ENCODE peak calls at places on chromosome 12, in four cellular contexts. D, J, W and L are unnamed samples.

GRCh38 chr12:52720487-52720886 is 17.2 kb upstream of the KRT77 start:
- DNase-seq in D (no peak), J (no peak), W (peak; percentile 1), L (no peak)

GRCh38 chr12:132578118-132578517 is 32.3 kb downstream of the LRCOL1 start:
- DNase-seq in D (no peak), J (no peak), W (no peak), L (no peak)

GRCh38 chr12:87960557-87960956 is 68.6 kb downstream of the C12orf50 start:
- DNase-seq in D (no peak), J (no peak), W (no peak), L (no peak)

GRCh38 chr12:76878045-76878898 is 547 bp downstream of the CSRP2 start:
- DNase-seq in D (peak; percentile 22), J (peak; percentile 48), W (peak; percentile 44), L (peak; percentile 13)

GRCh38 chr12:42854208-42854607 is 264.7 kb upstream of the PRICKLE1 start:
- DNase-seq in D (no peak), J (no peak), W (peak; percentile 74), L (no peak)

GRCh38 chr12:105343836-105344235 is 13.3 kb downstream of the C12orf75 start:
- DNase-seq in D (no peak), J (no peak), W (no peak), L (no peak)

GRCh38 chr12:102673606-102674005 is 193.2 kb upstream of the IGF1 start:
- DNase-seq in D (no peak), J (no peak), W (no peak), L (no peak)

GRCh38 chr12:106854723-106855122 is 80.2 kb downstream of the RIC8B start:
- DNase-seq in D (no peak), J (no peak), W (no peak), L (no peak)

GRCh38 chr12:107320031-107320928 is 226.9 kb upstream of the CRY1 start:
- DNase-seq in D (no peak), J (peak; percentile 67), W (peak; percentile 76), L (no peak)

GRCh38 chr12:52807544-52808470 is 6.1 kb downstream of the KRT4 start:
- DNase-seq in D (no peak), J (no peak), W (no peak), L (no peak)

GRCh38 chr12:52798671-52799497 is 3.0 kb upstream of the KRT3 start:
- DNase-seq in D (no peak), J (no peak), W (peak; percentile 63), L (no peak)

DNA sequence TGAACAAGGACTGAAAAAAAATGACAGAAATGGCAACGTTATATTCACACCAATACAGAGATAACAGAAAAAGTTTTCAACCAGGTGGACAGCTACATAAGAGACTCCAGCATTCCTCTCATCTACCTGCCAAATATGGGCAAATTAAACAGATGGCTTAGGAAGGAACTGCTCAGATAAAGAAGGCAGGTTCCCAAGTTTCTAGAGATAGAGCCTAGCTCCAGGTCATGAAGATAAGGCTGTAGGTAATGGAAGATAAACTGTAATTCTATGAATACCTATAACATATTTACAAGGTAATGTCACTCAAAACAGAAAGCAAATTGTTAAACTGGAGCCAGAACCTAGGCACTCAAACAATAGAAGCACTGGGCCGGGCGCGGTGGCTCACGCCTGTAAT is 42.5 kb downstream of the GIT2 start:
- DNase-seq in D (no peak), J (no peak), W (no peak), L (no peak)
- H3K4me1 ChIP-seq in D (peaks cover 8% of the 10 kb centered on the region), J (peaks cover 13% of the 10 kb centered on the region), W (peaks cover 40% of the 10 kb centered on the region), L (peaks cover 21% of the 10 kb centered on the region)

GRCh38 chr12:24049101-24049500 is 99.6 kb upstream of the SOX5 start:
- DNase-seq in D (no peak), J (no peak), W (no peak), L (no peak)

GRCh38 chr12:24048446-24048845 is 99.0 kb upstream of the SOX5 start:
- DNase-seq in D (no peak), J (no peak), W (no peak), L (no peak)

GRCh38 chr12:24045816-24046257 is 96.4 kb upstream of the SOX5 start:
- DNase-seq in D (no peak), J (no peak), W (peak; percentile 92), L (no peak)

GRCh38 chr12:24044973-24045703 is 95.7 kb upstream of the SOX5 start:
- DNase-seq in D (no peak), J (no peak), W (no peak), L (no peak)

GRCh38 chr12:24047345-24047744 is 97.9 kb upstream of the SOX5 start:
- DNase-seq in D (no peak), J (no peak), W (no peak), L (no peak)
- H3K4me1 ChIP-seq in D (no peaks in the 10 kb centered on the region), J (no peaks in the 10 kb centered on the region), W (peaks cover 3% of the 10 kb centered on the region), L (no peaks in the 10 kb centered on the region)

GRCh38 chr12:19873146-19873545 is 433.9 kb downstream of the AEBP2 start:
- DNase-seq in D (no peak), J (no peak), W (no peak), L (no peak)
- H3K4me1 ChIP-seq in D (no peaks in the 10 kb centered on the region), J (no peaks in the 10 kb centered on the region), W (no peaks in the 10 kb centered on the region), L (no peaks in the 10 kb centered on the region)

GRCh38 chr12:46383654-46384450 is 11.3 kb upstream of the SLC38A2 start:
- DNase-seq in D (peak; percentile 96), J (peak; percentile 94), W (peak; percentile 94), L (peak; percentile 94)

GRCh38 chr12:46384451-46385301 is 12.1 kb upstream of the SLC38A2 start:
- DNase-seq in D (no peak), J (no peak), W (peak; percentile 49), L (no peak)

GRCh38 chr12:46386360-46386867 is 13.8 kb upstream of the SLC38A2 start:
- DNase-seq in D (no peak), J (no peak), W (peak; percentile 98), L (no peak)

GRCh38 chr12:46386877-46387629 is 14.5 kb upstream of the SLC38A2 start:
- DNase-seq in D (no peak), J (peak; percentile 61), W (peak; percentile 77), L (no peak)

DNA sequence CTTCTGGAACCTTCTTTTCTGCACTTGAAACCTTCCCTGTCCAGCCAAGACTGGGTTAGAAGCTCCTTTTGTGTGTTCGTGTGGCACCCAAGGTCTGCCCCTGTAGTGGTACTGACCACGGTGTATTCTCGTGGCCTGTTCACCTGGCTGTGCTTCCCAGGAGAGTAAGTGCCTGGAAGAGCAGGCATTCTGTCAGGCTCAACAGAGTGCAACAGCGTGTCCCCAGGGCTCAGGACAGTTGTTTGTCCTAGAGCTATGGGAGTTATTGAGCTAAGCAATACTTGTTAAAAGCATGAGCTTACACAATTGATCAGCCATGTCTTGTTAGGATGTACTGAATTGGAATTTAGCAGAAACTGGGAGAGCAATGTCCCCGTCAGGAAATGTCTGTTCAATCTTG is 12.9 kb upstream of the SLC38A2 start:
- DNase-seq in D (no peak), J (no peak), W (no peak), L (no peak)
- H3K4me1 ChIP-seq in D (peaks cover 17% of the 10 kb centered on the region), J (peaks cover 67% of the 10 kb centered on the region), W (peaks cover 44% of the 10 kb centered on the region), L (peaks cover 33% of the 10 kb centered on the region)

GRCh38 chr12:65953621-65954020 is 129.3 kb downstream of the HMGA2 start:
- DNase-seq in D (no peak), J (no peak), W (peak; percentile 40), L (no peak)
- H3K4me1 ChIP-seq in D (peaks cover 4% of the 10 kb centered on the region), J (peaks cover 4% of the 10 kb centered on the region), W (peaks cover 28% of the 10 kb centered on the region), L (peaks cover 4% of the 10 kb centered on the region)